ENCODE peak calls at places on chromosomes 2 and 18, in nine cellular contexts. A, G, P, O, F, M, S, I and C are unnamed samples.

GRCh38 chr2:170582747-170583463 is 132.2 kb upstream of the SP5 start:
- DNase-seq in I (no peak), M (no peak), P (no peak), G (peak; percentile 4), O (no peak), S (no peak), F (no peak), A (no peak), C (no peak)

GRCh38 chr2:203909946-203910476 is 26.6 kb upstream of the ICOS start:
- DNase-seq in A (no peak), I (no peak), M (no peak), P (no peak), F (no peak), G (no peak), S (no peak), O (peak; percentile 14), C (no peak)

GRCh38 chr2:203705184-203705583 is 1.3 kb upstream of the CD28 start:
- DNase-seq in O (no peak), I (no peak), P (no peak), A (no peak), M (no peak), F (no peak), S (no peak), G (no peak), C (no peak)

GRCh38 chr2:70258532-70258875 is 567 bp downstream of the PCYOX1 start:
- DNase-seq in A (peak; percentile 52), G (peak; percentile 85), I (no peak), M (no peak), P (peak; percentile 34), F (peak; percentile 84), O (peak; percentile 35), S (peak; percentile 78), C (no peak)

GRCh38 chr2:164224007-164224406 is 397.3 kb downstream of the GRB14 start:
- DNase-seq in M (no peak), A (no peak), F (no peak), S (no peak), I (no peak), O (no peak), G (no peak), P (no peak), C (no peak)

GRCh38 chr2:133734699-133735098 is 166.4 kb upstream of the NCKAP5 start:
- DNase-seq in A (no peak), G (no peak), M (no peak), O (peak; percentile 74), F (no peak), I (no peak), S (no peak), P (no peak), C (no peak)

GRCh38 chr2:105437708-105438103 is 38.9 kb upstream of the FHL2 start:
- DNase-seq in S (no peak), F (no peak), M (peak; percentile 65), A (peak; percentile 73), O (peak; percentile 65), I (no peak), P (peak; percentile 48), G (peak; percentile 86), C (no peak)

GRCh38 chr2:21757805-21758204 is 634.0 kb downstream of the TDRD15 start:
- DNase-seq in P (no peak), I (no peak), F (no peak), A (no peak), S (no peak), G (peak; percentile 13), M (no peak), O (no peak), C (no peak)

GRCh38 chr2:119175517-119175916 is 17.0 kb upstream of the C1QL2 start:
- DNase-seq in A (no peak), P (no peak), I (no peak), M (no peak), F (no peak), G (no peak), O (no peak), S (no peak), C (no peak)

GRCh38 chr2:159399716-159400525 is 113.4 kb upstream of the WDSUB1 start:
- DNase-seq in F (no peak), G (peak; percentile 12), O (peak; percentile 5), S (no peak), M (peak; percentile 16), A (no peak), P (peak; percentile 13), I (no peak), C (no peak)

GRCh38 chr2:241598487-241598886 is 38.5 kb downstream of the THAP4 start:
- DNase-seq in P (no peak), G (peak; percentile 41), M (no peak), F (no peak), A (peak; percentile 43), S (peak; percentile 36), O (no peak), I (no peak), C (no peak)

GRCh38 chr18:52953435-52953834 is 613.4 kb downstream of the DCC start:
- DNase-seq in A (no peak), G (no peak), P (no peak), I (no peak), S (no peak), F (no peak), O (no peak), M (no peak), C (no peak)

GRCh38 chr2:15953143-15953630 is 12.8 kb downstream of the MYCN start:
- DNase-seq in M (no peak), G (no peak), F (no peak), O (no peak), P (no peak), I (no peak), A (no peak), S (no peak), C (no peak)

GRCh38 chr2:30664761-30665358 is 142.4 kb downstream of the CAPN13 start:
- DNase-seq in I (peak; percentile 90), O (peak; percentile 96), S (no peak), M (peak; percentile 87), F (no peak), P (peak; percentile 98), G (peak; percentile 89), A (no peak), C (no peak)

GRCh38 chr2:171564463-171564862 is 42.2 kb downstream of the CYBRD1 start:
- DNase-seq in M (no peak), O (no peak), F (no peak), S (no peak), I (no peak), P (no peak), G (no peak), A (no peak), C (no peak)

GRCh38 chr2:42055573-42056514 is 8.0 kb downstream of the PKDCC start:
- DNase-seq in M (no peak), A (peak; percentile 98), P (no peak), O (no peak), S (no peak), I (no peak), G (no peak), F (peak; percentile 47), C (no peak)

GRCh38 chr2:179532890-179533289 is 268.3 kb upstream of the SESTD1 start:
- DNase-seq in S (no peak), G (no peak), A (no peak), O (no peak), F (no peak), P (peak; percentile 24), M (no peak), I (peak; percentile 16), C (no peak)

DNA sequence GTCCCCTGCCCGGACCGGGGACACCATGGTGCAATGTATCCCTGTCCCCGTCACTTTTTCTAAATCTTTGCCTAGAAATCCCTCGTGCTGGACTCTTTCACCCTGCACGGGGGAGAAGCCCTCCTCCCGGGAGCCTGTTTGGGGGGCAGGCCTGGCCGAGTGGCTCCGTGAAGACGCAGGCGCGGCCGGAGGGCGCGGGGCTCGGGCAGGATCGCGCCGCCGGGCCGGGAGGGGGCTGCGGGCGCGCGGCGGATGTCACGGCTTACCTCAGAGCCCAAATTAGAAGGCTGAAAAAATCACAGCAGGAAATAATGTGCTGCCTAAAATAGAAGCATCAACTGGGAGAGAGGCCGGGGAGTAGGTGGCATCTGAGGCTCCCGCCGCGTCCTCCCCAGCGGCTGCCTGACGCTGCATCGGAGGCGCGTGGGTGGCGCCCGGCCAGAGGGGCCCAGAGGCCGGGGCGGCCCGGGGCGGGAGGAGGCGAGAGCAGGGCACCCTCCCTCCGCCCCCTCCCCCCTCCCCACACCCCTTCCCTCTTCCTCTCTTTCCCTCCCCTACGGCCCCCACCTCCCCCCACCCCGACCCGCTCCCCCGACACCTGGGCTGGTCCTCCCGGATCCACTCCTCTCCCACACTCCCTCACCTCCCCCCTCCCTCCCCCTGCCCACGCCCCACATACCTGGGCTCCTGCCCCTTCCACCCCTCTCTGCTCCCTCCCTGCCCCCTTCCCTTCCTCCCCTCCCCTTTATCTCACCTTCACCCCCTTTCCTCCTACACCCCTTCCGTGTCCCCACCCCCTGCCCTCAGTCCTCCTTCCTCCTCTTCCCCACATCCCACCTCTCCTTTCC is 51.9 kb downstream of the SLC4A1AP start:
- DNase-seq in I (no peak), O (peak; percentile 58), M (no peak), S (peak; percentile 16), G (peak; percentile 68), F (no peak), A (no peak), P (peak; percentile 70), C (no peak)
- H3K4me3 ChIP-seq in I (peak overlapping the region; percentile 46), O (peak overlapping the region; percentile 51), M (peak overlapping the region; percentile 46), S (peak overlapping the region; percentile 4), G (peak overlapping the region; percentile 50), F (peak overlapping the region; percentile 30), A (no peak overlapping the region), P (peak overlapping the region; percentile 48), C (peak overlapping the region; percentile 21)

DNA sequence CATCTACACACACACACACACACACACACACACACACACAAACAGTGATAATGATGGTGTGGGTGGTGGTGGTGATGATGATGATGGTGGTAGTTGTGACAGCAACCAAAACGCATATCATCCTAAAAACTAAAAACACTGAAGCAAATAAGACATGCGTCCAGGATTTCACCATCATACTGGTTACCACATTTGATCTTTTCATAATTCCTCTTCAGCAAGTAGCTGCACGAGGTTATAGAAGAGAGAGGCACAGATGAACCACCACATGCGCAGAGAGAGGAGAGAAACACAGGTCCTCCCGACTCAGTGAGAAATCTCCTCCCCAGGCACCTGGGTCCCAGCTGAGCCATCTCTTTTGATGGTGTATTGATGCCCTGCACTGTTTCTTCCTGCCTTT is 393.3 kb downstream of the METTL4 start:
- DNase-seq in I (no peak), S (no peak), P (no peak), F (no peak), O (no peak), A (no peak), G (no peak), M (no peak), C (no peak)
- H3K4me3 ChIP-seq in I (no peak overlapping the region), S (no peak overlapping the region), P (no peak overlapping the region), F (no peak overlapping the region), O (no peak overlapping the region), A (no peak overlapping the region), G (no peak overlapping the region), M (no peak overlapping the region), C (no peak overlapping the region)

DNA sequence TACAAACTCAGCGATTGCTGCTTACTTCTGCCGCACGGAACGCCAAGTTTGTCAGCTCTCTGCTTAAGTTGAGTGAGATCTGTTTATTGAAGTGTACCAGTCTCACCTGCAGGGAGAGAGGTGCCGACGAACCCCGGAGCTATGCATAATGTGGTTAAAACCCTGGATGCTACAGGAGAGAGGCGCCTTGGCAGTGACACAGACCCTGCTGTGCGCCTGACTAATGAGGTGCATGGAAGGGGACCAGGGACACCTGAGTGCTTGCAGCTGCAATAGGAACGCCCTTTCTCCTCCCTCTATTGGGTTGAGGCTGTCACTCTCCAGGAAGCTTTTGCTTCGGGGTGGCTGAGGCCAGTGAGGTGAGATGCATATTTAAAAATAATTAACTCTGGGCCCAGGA is 1.0 kb downstream of the SLC9A2 start:
- DNase-seq in P (no peak), S (peak; percentile 6), A (peak; percentile 70), I (no peak), M (no peak), G (no peak), F (no peak), O (no peak), C (no peak)
- H3K4me3 ChIP-seq in P (no peak overlapping the region), S (no peak overlapping the region), A (peak overlapping the region; percentile 33), I (no peak overlapping the region), M (no peak overlapping the region), G (no peak overlapping the region), F (no peak overlapping the region), O (no peak overlapping the region), C (no peak overlapping the region)

GRCh38 chr18:74715865-74716712 is 118.4 kb downstream of the ZNF407 start:
- DNase-seq in I (no peak), G (no peak), P (no peak), A (peak; percentile 15), M (no peak), F (no peak), S (no peak), O (no peak), C (no peak)
- H3K4me3 ChIP-seq in I (no peak overlapping the region), G (no peak overlapping the region), P (no peak overlapping the region), A (no peak overlapping the region), M (no peak overlapping the region), F (no peak overlapping the region), S (no peak overlapping the region), O (no peak overlapping the region), C (no peak overlapping the region)